ENCODE peak calls at places on chromosomes 6 and 20, in eight cellular contexts. B is activated B cell treated with CpG ODN at 0.5 μM for 24 hours, N is BE2C, C is GM06990, W is AG09309, L is fibroblast of lung, X is Panc1, H is tibial artery. O is an unnamed sample.
A peak's percentile ranks its signal among the peaks of the same experiment; 100 is the strongest.

GRCh38 chr20:1964659-1965405 is 29.0 kb downstream of the PDYN start:
- DNase-seq in B (no peak), N (no peak), C (no peak), W (no peak), L (no peak), X (no peak), H (no peak), O (no peak)

GRCh38 chr6:107853226-107853625 is 29.1 kb upstream of the SCML4 start:
- DNase-seq in B (no peak), N (no peak), C (no peak), W (no peak), L (no peak), X (no peak), H (no peak), O (no peak)

GRCh38 chr20:48682529-48683385 is 145.0 kb downstream of the PREX1 start:
- DNase-seq in B (no peak), N (peak; percentile 97), C (no peak), W (peak; percentile 91), L (peak; percentile 94), X (no peak), H (peak; percentile 86), O (peak; percentile 76)

GRCh38 chr6:143408787-143409162 is 41.7 kb downstream of the ADAT2 start:
- DNase-seq in B (no peak), N (no peak), C (no peak), W (no peak), L (no peak), X (no peak), H (no peak), O (no peak)

GRCh38 chr20:15332711-15333160 is 995.3 kb upstream of the FLRT3 start:
- DNase-seq in B (no peak), N (no peak), C (peak; percentile 53), W (no peak), L (no peak), X (no peak), H (no peak), O (no peak)

GRCh38 chr6:138805431-138805830 is 9.5 kb downstream of the ECT2L start:
- DNase-seq in B (no peak), N (no peak), C (no peak), W (peak; percentile 25), L (peak; percentile 43), X (no peak), H (no peak), O (no peak)

GRCh38 chr6:124823240-124824105 is 138.8 kb upstream of the RNF217 start:
- DNase-seq in B (no peak), N (no peak), C (no peak), W (no peak), L (no peak), X (no peak), H (no peak), O (no peak)

GRCh38 chr20:41287327-41287726 is 30.2 kb downstream of the ZHX3 start:
- DNase-seq in B (no peak), N (no peak), C (no peak), W (no peak), L (peak; percentile 95), X (no peak), H (no peak), O (no peak)

GRCh38 chr6:131787079-131787478 is 20.7 kb upstream of the ENPP1 start:
- DNase-seq in B (no peak), N (no peak), C (no peak), W (no peak), L (peak; percentile 30), X (no peak), H (no peak), O (no peak)

GRCh38 chr6:131784561-131784960 is 23.3 kb upstream of the ENPP1 start:
- DNase-seq in B (no peak), N (no peak), C (no peak), W (no peak), L (no peak), X (no peak), H (no peak), O (no peak)

GRCh38 chr6:131792091-131792496 is 15.7 kb upstream of the ENPP1 start:
- DNase-seq in B (no peak), N (no peak), C (no peak), W (peak; percentile 66), L (peak; percentile 77), X (no peak), H (no peak), O (no peak)

GRCh38 chr6:131789219-131789618 is 18.6 kb upstream of the ENPP1 start:
- DNase-seq in B (no peak), N (no peak), C (no peak), W (no peak), L (peak; percentile 35), X (no peak), H (no peak), O (no peak)

DNA sequence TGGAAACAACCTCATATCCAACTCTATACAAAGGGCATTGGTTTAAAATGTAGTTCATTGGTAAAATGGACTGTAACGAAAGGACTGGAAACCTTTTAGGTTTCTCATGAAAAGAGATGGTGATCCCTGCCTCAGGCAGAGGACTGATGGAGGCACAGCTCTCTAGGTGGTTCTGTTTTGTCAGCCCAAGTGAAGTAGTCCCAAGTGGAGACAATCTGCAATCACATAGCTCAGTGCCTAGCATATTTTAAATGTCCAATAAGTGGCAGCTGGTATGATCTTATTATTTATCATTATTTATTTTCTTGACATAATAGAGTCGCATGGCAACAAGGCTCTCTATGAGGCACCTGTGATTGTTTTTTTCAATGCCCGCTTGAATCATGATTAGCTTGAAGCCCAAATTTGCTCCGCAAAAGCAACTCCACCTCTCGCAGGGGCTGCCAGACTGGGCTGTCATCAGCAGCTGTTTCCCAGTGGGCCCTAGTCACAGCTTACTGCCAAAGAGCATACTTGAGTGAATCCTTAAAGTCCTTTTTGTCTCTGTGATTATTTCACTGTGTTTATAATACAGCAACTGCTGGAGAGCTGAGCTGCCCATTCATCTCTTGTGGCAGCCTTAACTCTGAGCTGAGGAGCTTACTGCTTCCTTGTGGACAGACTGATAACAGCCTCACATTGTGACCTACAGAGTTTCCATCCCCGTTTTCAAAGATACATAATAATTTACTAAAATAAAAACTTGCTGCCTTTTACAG is 19.7 kb upstream of the ENPP1 start:
- DNase-seq in B (no peak), N (no peak), C (no peak), W (no peak), L (peak; percentile 48), X (no peak), H (no peak), O (no peak)
- TF ChIP-seq CTCF in B (no peak), N (no peak), C (no peak), W (peak; percentile 56), L (peak; percentile 34), X (peak; percentile 8), H (peak; percentile 29), O (no peak)

GRCh38 chr6:140437619-140438345 is 1063.3 kb upstream of the CITED2 start:
- DNase-seq in B (no peak), N (no peak), C (no peak), W (no peak), L (peak; percentile 3), X (no peak), H (no peak), O (no peak)

GRCh38 chr6:140440223-140440810 is 1065.9 kb upstream of the CITED2 start:
- DNase-seq in B (no peak), N (no peak), C (no peak), W (no peak), L (no peak), X (no peak), H (no peak), O (no peak)

GRCh38 chr6:140438346-140438735 is 1063.9 kb upstream of the CITED2 start:
- DNase-seq in B (no peak), N (no peak), C (no peak), W (no peak), L (peak; percentile 57), X (no peak), H (no peak), O (no peak)

GRCh38 chr6:140445474-140446004 is 1071.1 kb upstream of the CITED2 start:
- DNase-seq in B (no peak), N (no peak), C (no peak), W (peak; percentile 34), L (peak; percentile 83), X (no peak), H (no peak), O (no peak)

DNA sequence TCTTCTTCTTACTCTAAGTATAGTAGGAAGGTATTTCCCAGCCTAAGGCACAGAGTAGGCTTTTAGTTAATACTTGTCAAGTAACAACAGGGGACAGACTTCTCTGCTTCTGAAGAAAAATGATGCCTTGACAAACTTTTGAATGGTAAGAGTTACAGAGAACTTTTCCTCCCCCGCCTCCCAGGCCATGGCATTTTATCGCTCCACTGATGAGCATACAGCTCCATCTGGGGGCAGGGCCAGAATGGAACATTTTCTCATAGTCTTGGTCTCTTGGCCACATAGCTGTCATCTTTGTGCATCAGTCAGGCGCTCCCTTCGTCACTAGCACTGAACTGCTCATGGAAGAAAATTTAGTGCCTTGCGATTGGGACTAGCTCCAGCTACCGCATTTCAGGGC is 1066.8 kb upstream of the CITED2 start:
- DNase-seq in B (no peak), N (peak; percentile 50), C (no peak), W (no peak), L (peak; percentile 63), X (peak; percentile 18), H (peak; percentile 67), O (peak; percentile 37)
- TF ChIP-seq CTCF in B (no peak), N (peak; percentile 53), C (no peak), W (peak; percentile 21), L (peak; percentile 42), X (peak; percentile 58), H (peak; percentile 31), O (no peak)

GRCh38 chr6:63764318-63764916 is 128.8 kb downstream of the PHF3 start:
- DNase-seq in B (no peak), N (no peak), C (peak; percentile 16), W (no peak), L (peak; percentile 18), X (peak; percentile 10), H (no peak), O (no peak)

GRCh38 chr6:63757826-63758225 is 122.2 kb downstream of the PHF3 start:
- DNase-seq in B (no peak), N (no peak), C (no peak), W (no peak), L (no peak), X (no peak), H (no peak), O (no peak)

GRCh38 chr6:63760199-63760598 is 124.6 kb downstream of the PHF3 start:
- DNase-seq in B (no peak), N (no peak), C (no peak), W (no peak), L (no peak), X (no peak), H (no peak), O (no peak)

DNA sequence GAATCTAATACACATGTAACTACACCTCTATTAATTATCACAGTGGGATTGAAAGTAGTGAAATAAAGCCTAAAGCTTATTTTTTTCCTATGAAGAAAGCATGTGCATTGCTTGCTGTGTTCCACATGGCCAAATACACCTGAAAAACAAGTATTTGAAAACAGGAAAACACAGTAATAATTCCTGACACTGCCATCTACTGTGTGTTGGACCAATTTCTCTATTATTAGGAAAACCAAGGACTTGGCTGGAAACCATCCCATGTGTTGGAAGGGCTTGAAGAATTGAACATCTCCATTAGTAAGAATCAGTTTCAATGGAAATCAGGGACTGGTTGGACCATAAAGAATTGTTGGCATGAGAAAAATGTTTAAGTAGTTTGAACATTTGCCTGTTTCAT is 124.0 kb downstream of the PHF3 start:
- DNase-seq in B (no peak), N (no peak), C (no peak), W (no peak), L (no peak), X (no peak), H (no peak), O (no peak)
- TF ChIP-seq CTCF in B (no peak), N (no peak), C (no peak), W (no peak), L (no peak), X (no peak), H (no peak), O (no peak)

DNA sequence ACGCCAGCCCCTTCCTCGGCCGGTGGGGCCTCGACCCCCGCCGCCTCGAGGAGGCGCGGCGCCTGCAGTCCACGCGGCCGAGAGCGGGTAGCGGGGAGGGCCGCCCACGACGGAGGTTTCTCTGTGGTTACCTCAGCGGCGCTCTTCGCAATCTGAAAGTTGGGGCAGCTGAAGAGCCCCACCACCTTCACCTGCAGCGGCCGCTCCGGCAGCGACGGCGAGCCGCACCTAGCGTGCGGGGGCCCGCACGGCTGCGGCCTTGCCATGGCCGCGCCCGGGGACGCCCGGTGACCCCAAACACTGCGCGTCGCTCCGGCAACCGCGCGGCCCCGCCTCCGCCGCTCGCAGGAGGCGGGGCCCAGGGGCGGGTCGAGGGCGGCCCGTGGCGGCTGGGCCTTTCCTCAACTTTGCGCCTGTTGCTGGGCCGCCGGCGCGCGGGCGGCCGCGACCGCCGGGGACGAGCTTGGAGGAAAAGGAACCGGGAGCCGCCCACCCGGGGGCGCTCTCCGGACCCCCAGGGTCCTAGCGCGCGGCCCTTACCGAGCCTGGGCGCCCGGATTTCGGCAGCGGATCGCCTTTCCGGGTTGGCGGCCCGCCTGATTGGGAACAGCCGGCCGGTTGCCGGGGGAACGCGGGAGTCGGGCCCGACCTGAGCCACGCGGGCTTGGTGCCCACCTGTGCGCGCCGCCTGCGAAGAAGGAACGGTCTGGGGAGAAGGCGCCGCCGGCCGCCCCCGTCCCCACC is at the start of the genes PPIL6 and SMPD2:
- DNase-seq in B (peak; percentile 89), N (peak; percentile 94), C (peak; percentile 92), W (peak; percentile 46), L (peak; percentile 86), X (no peak), H (peak; percentile 94), O (peak; percentile 88)
- TF ChIP-seq CTCF in B (no peak), N (peak; percentile 42), C (peak; percentile 12), W (peak; percentile 5), L (no peak), X (no peak), H (peak; percentile 23), O (peak; percentile 41)

O was measured in glutamatergic neuron.